ENCODE peak calls at places on chromosomes 6 and 20, in six cellular contexts. Z, Q, U, H, J and K are unnamed samples.
A peak's percentile ranks its signal among the peaks of the same experiment; 100 is the strongest.

GRCh38 chr6:53828215-53828614 is 33.4 kb downstream of the LRRC1 start:
- DNase-seq in Z (no peak), Q (no peak), U (no peak), J (no peak), H (no peak), K (no peak)

GRCh38 chr6:42821341-42821668 is 39.5 kb downstream of the BICRAL start:
- DNase-seq in Z (no peak), Q (no peak), H (no peak), J (no peak), U (no peak), K (no peak)

GRCh38 chr20:49713779-49714712 is at the start of gene B4GALT5:
- DNase-seq in U (peak; percentile 28), J (peak; percentile 68), Q (peak; percentile 76), H (peak; percentile 95), Z (no peak), K (peak; percentile 72)

GRCh38 chr6:25303234-25303633 is 24.1 kb downstream of the CARMIL1 start:
- DNase-seq in J (no peak), Q (no peak), Z (no peak), U (no peak), H (no peak), K (no peak)

GRCh38 chr6:91436448-91436847 is 849.6 kb upstream of the MAP3K7 start:
- DNase-seq in H (no peak), J (no peak), Q (no peak), Z (no peak), U (no peak), K (no peak)

GRCh38 chr6:89630488-89630887 is 8.1 kb downstream of the LYRM2 start:
- DNase-seq in Z (no peak), J (no peak), U (no peak), H (no peak), Q (no peak), K (no peak)

GRCh38 chr6:7921071-7921470 is 10.5 kb upstream of the TXNDC5 start:
- DNase-seq in Z (no peak), Q (no peak), J (no peak), U (no peak), H (no peak), K (no peak)

GRCh38 chr6:164322533-164322932 is 908.0 kb downstream of the QKI start:
- DNase-seq in J (peak; percentile 51), Q (no peak), Z (peak; percentile 40), H (no peak), U (no peak), K (no peak)

GRCh38 chr20:62921119-62921687 is 5.1 kb downstream of the DIDO1 start:
- DNase-seq in Q (no peak), Z (peak; percentile 78), J (peak; percentile 43), H (peak; percentile 82), U (no peak), K (peak; percentile 70)

GRCh38 chr6:30044630-30045029 is 16.4 kb upstream of the POLR1H start:
- DNase-seq in Z (peak; percentile 69), J (peak; percentile 64), H (no peak), U (no peak), Q (no peak), K (no peak)

GRCh38 chr6:158496700-158497099 is 63.2 kb upstream of the TMEM181 start:
- DNase-seq in H (no peak), Z (no peak), U (no peak), Q (no peak), J (no peak), K (peak; percentile 63)

GRCh38 chr20:64160536-64161495 is 3.4 kb upstream of the MYT1 start:
- DNase-seq in Z (no peak), H (peak; percentile 41), U (no peak), J (no peak), Q (no peak), K (no peak)

GRCh38 chr6:6751615-6752014 is 163.1 kb downstream of the LY86 start:
- DNase-seq in J (no peak), H (peak; percentile 84), Z (no peak), U (no peak), Q (no peak), K (no peak)

GRCh38 chr6:73452107-73452461 is at the start of gene CGAS:
- DNase-seq in H (peak; percentile 91), J (peak; percentile 76), Z (peak; percentile 85), U (peak; percentile 27), Q (peak; percentile 76), K (peak; percentile 62)

GRCh38 chr6:167678102-167679101 is 148.3 kb upstream of the AFDN start:
- DNase-seq in U (no peak), J (no peak), H (no peak), Z (no peak), Q (no peak), K (peak; percentile 46)

GRCh38 chr6:14883921-14884320 is 361.9 kb upstream of the JARID2 start:
- DNase-seq in Q (no peak), J (peak; percentile 56), H (no peak), Z (peak; percentile 55), U (no peak), K (no peak)

GRCh38 chr20:47336013-47336754 is 20.3 kb downstream of the ZMYND8 start:
- DNase-seq in H (no peak), U (peak; percentile 67), Z (peak; percentile 97), J (peak; percentile 87), Q (no peak), K (no peak)

GRCh38 chr20:50071039-50071888 is 41.7 kb downstream of the UBE2V1 start:
- DNase-seq in U (peak; percentile 79), Z (peak; percentile 84), J (peak; percentile 62), Q (peak; percentile 89), H (peak; percentile 95), K (peak; percentile 92)

GRCh38 chr6:39608652-39609345 is 116.4 kb downstream of the KIF6 start:
- DNase-seq in Z (no peak), H (no peak), Q (no peak), J (no peak), U (no peak), K (no peak)

GRCh38 chr20:35954907-35955251 is 577 bp upstream of the SCAND1 start:
- DNase-seq in Z (peak; percentile 59), J (peak; percentile 43), H (no peak), Q (no peak), U (no peak), K (no peak)

GRCh38 chr6:48024956-48025355 is 86.0 kb downstream of the PTCHD4 start:
- DNase-seq in J (no peak), H (no peak), Q (no peak), Z (no peak), U (no peak), K (no peak)

GRCh38 chr20:51772236-51772635 is 4.0 kb upstream of the ATP9A start:
- DNase-seq in Z (no peak), J (no peak), H (no peak), Q (no peak), U (no peak), K (no peak)

GRCh38 chr20:5230544-5230943 is 86.2 kb downstream of the PROKR2 start:
- DNase-seq in Z (no peak), H (no peak), Q (no peak), U (no peak), J (no peak), K (no peak)

GRCh38 chr6:79115557-79115956 is 37.5 kb upstream of the PHIP start:
- DNase-seq in Z (no peak), Q (no peak), J (no peak), H (no peak), U (no peak), K (no peak)

GRCh38 chr6:144217797-144218196 is 67.3 kb upstream of the UTRN start:
- DNase-seq in Z (no peak), U (no peak), J (no peak), H (no peak), Q (no peak), K (no peak)

GRCh38 chr6:33988121-33989015 is 157.5 kb downstream of the GRM4 start:
- DNase-seq in J (no peak), Q (no peak), Z (no peak), U (no peak), H (peak; percentile 62), K (no peak)

GRCh38 chr6:149566372-149567193 is at the start of gene GINM1:
- DNase-seq in H (peak; percentile 90), U (peak; percentile 46), J (peak; percentile 36), Z (peak; percentile 62), Q (peak; percentile 41), K (peak; percentile 72)

GRCh38 chr20:54188132-54188835 is 14.5 kb upstream of the CYP24A1 start:
- DNase-seq in Q (no peak), U (no peak), Z (no peak), H (no peak), J (peak; percentile 65), K (no peak)

GRCh38 chr6:157610451-157610999 is 212.5 kb upstream of the SNX9 start:
- DNase-seq in J (no peak), U (no peak), H (no peak), Z (no peak), Q (no peak), K (no peak)

GRCh38 chr6:23705691-23706090 is 420.3 kb upstream of the NRSN1 start:
- DNase-seq in Z (no peak), J (no peak), U (no peak), Q (no peak), H (no peak), K (no peak)

GRCh38 chr20:2005831-2006426 is 12.1 kb upstream of the PDYN start:
- DNase-seq in H (no peak), Z (peak; percentile 58), U (peak; percentile 19), J (peak; percentile 49), Q (peak; percentile 67), K (peak; percentile 52)

GRCh38 chr20:4488407-4489339 is 233.0 kb upstream of the PRND start:
- DNase-seq in J (peak; percentile 68), H (no peak), Q (no peak), Z (peak; percentile 99), U (no peak), K (no peak)

GRCh38 chr6:57173056-57173885 is 1.1 kb downstream of the BAG2 start:
- DNase-seq in H (no peak), J (no peak), U (no peak), Z (peak; percentile 13), Q (no peak), K (peak; percentile 17)

GRCh38 chr6:156451088-156451487 is 326.1 kb upstream of the ARID1B start:
- DNase-seq in Z (no peak), J (no peak), H (no peak), Q (no peak), U (no peak), K (no peak)

GRCh38 chr6:69789573-69789972 is 7.2 kb downstream of the LMBRD1 start:
- DNase-seq in Q (no peak), U (no peak), Z (no peak), J (no peak), H (no peak), K (no peak)

GRCh38 chr6:33183071-33183683 is 9.1 kb downstream of the COL11A2 start:
- DNase-seq in Z (no peak), Q (no peak), J (no peak), H (no peak), U (no peak), K (no peak)